ENCODE peak calls at places on chromosomes 12 and 14, in four cellular contexts. X, R, D and V are unnamed samples.
A peak's percentile ranks its signal among the peaks of the same experiment; 100 is the strongest.

GRCh38 chr14:93936245-93936644 is 9.1 kb downstream of the FAM181A start:
- DNase-seq in X (no peak), R (peak; percentile 8), D (peak; percentile 44), V (no peak)

GRCh38 chr12:111730420-111730819 is 36.3 kb upstream of the ALDH2 start:
- DNase-seq in X (no peak), R (no peak), D (no peak), V (no peak)

GRCh38 chr14:51527073-51527472 is 124.6 kb upstream of the FRMD6 start:
- DNase-seq in X (peak; percentile 74), R (no peak), D (no peak), V (peak; percentile 86)

GRCh38 chr12:46084666-46085631 is 94.6 kb upstream of the SCAF11 start:
- DNase-seq in X (no peak), R (no peak), D (peak; percentile 11), V (no peak)

GRCh38 chr12:56897844-56898341 is 36.3 kb downstream of the SDR9C7 start:
- DNase-seq in X (peak; percentile 12), R (no peak), D (no peak), V (peak; percentile 4)

GRCh38 chr14:68412505-68413496 is 380.1 kb downstream of the ZFP36L1 start:
- DNase-seq in X (peak; percentile 34), R (no peak), D (no peak), V (no peak)

GRCh38 chr14:68820536-68820935 is 27.7 kb upstream of the ZFP36L1 start:
- DNase-seq in X (no peak), R (no peak), D (no peak), V (no peak)

GRCh38 chr12:132239796-132240668 is 89.4 kb downstream of the GALNT9 start:
- DNase-seq in X (no peak), R (no peak), D (no peak), V (no peak)

GRCh38 chr12:124509300-124509675 is 58.1 kb downstream of the NCOR2 start:
- DNase-seq in X (no peak), R (no peak), D (no peak), V (no peak)

GRCh38 chr12:112349440-112349839 is 32.8 kb downstream of the HECTD4 start:
- DNase-seq in X (no peak), R (no peak), D (no peak), V (peak; percentile 41)

GRCh38 chr12:25412735-25413134 is 140.3 kb downstream of the LMNTD1 start:
- DNase-seq in X (no peak), R (no peak), D (no peak), V (no peak)

GRCh38 chr14:68702105-68702504 is 90.8 kb downstream of the ZFP36L1 start:
- DNase-seq in X (no peak), R (no peak), D (no peak), V (no peak)

GRCh38 chr14:105999361-106000028 is 473.1 kb downstream of the TMEM121 start:
- DNase-seq in X (no peak), R (no peak), D (peak; percentile 20), V (no peak)

GRCh38 chr12:14948672-14949071 is 10.3 kb upstream of the ERP27 start:
- DNase-seq in X (peak; percentile 87), R (peak; percentile 57), D (peak; percentile 60), V (peak; percentile 89)

GRCh38 chr14:19947413-19948090 is 16.8 kb downstream of the OR4K1 start:
- DNase-seq in X (no peak), R (no peak), D (no peak), V (no peak)

GRCh38 chr14:102221026-102221425 is 81.3 kb downstream of the WDR20 start:
- DNase-seq in X (peak; percentile 25), R (no peak), D (no peak), V (peak; percentile 44)

GRCh38 chr12:124675881-124676688 is 108.7 kb upstream of the NCOR2 start:
- DNase-seq in X (peak; percentile 72), R (no peak), D (no peak), V (peak; percentile 71)

GRCh38 chr14:55585854-55586253 is 5.8 kb downstream of the KTN1 start:
- DNase-seq in X (peak; percentile 70), R (no peak), D (no peak), V (peak; percentile 73)

GRCh38 chr14:96861568-96862310 is 64.6 kb downstream of the VRK1 start:
- DNase-seq in X (no peak), R (no peak), D (peak; percentile 35), V (no peak)

GRCh38 chr12:116916714-116917114 is 6.0 kb downstream of the FBXW8 start:
- DNase-seq in X (peak; percentile 91), R (no peak), D (no peak), V (peak; percentile 84)

GRCh38 chr14:106530423-106531107 is 1004.2 kb downstream of the TMEM121 start:
- DNase-seq in X (no peak), R (no peak), D (no peak), V (no peak)

GRCh38 chr14:64463198-64463597 is 2.1 kb upstream of the AKAP5 start:
- DNase-seq in X (no peak), R (no peak), D (no peak), V (no peak)

GRCh38 chr14:81311128-81311527 is 89.0 kb downstream of the STON2 start:
- DNase-seq in X (no peak), R (no peak), D (no peak), V (no peak)

GRCh38 chr12:6230321-6231110 is 30.3 kb downstream of the CD9 start:
- DNase-seq in X (peak; percentile 70), R (no peak), D (no peak), V (no peak)

GRCh38 chr12:88579941-88580871 is at the start of gene KITLG:
- DNase-seq in X (peak; percentile 86), R (no peak), D (peak; percentile 70), V (peak; percentile 87)

DNA sequence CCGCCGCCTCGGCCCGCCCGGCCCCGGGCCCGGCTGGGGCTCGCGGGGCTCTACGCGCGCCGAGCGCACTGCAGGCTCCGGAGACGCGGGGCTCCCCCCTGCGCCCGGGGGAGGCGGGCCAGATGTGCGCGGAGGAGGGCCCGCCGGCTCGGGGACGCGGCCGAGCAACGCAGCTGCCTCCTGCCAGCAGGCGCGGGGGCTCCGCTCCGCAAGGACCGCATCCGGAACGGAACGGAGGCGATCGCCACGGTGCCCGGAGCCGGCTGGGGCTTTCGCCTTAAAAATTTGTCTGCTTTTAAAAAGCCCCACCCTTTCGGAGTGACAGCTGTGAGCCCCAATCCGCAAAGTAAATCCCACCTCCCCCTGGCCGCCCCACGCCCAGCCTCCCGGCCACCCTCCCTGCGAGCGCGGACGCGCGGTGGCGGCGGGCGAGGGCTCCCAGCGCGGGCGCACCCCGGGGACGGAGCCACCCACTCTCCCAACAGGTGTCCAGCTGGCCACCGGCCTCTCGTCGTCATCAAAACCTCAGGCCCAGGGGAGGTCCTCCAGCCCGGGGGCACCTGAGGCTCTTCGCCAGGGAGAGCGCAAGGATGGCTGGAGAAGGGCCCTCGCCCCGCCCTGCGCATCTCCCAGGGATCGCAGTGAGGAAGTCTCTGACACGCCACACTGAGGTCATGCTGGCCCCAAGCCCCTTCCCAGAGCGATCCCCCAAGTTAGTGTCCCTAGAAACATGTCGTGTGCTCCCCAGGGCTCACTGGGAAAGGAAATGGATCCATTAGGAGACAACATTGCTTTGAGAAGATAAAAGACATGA is at the start of gene TMEM132D:
- DNase-seq in X (peak; percentile 42), R (no peak), D (no peak), V (no peak)
- H3K9ac ChIP-seq in X (no peak within 1 kb of the TSS), R (no peak within 1 kb of the TSS), D (peak within 1 kb of the TSS; percentile 69), V (no peak within 1 kb of the TSS)

GRCh38 chr12:43396671-43397070 is 155.3 kb downstream of the ADAMTS20 start:
- DNase-seq in X (no peak), R (no peak), D (no peak), V (no peak)

GRCh38 chr12:43402431-43402830 is 149.6 kb downstream of the ADAMTS20 start:
- DNase-seq in X (no peak), R (no peak), D (no peak), V (peak; percentile 48)

GRCh38 chr12:43406797-43407196 is 145.2 kb downstream of the ADAMTS20 start:
- DNase-seq in X (no peak), R (peak; percentile 91), D (no peak), V (no peak)

DNA sequence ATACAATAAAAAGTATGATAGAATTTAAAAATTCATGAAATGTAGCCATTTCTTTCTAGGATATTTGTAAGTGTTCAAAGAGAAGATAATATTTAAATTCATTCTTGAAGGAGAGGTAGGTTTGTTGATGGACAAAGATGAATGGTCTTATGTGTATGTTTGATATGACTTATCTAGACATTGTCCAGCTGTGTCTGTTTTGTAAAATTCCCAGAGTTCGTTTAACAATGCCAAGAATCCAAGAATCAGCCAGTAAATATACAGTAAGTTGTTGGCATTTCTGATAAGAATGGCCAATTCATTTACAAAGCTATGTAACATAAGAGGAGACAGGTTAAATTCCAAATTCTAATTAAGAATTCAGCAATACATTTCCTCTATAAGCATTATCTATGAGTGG is 150.9 kb downstream of the ADAMTS20 start:
- DNase-seq in X (no peak), R (no peak), D (no peak), V (no peak)
- H3K9ac ChIP-seq in X (no peak overlapping the region), R (no peak overlapping the region), D (no peak overlapping the region), V (no peak overlapping the region)

GRCh38 chr14:50085570-50086315 is 30.6 kb downstream of the VCPKMT start:
- DNase-seq in X (peak; percentile 78), R (no peak), D (no peak), V (peak; percentile 77)
- H3K9ac ChIP-seq in X (no peak overlapping the region), R (no peak overlapping the region), D (no peak overlapping the region), V (no peak overlapping the region)

DNA sequence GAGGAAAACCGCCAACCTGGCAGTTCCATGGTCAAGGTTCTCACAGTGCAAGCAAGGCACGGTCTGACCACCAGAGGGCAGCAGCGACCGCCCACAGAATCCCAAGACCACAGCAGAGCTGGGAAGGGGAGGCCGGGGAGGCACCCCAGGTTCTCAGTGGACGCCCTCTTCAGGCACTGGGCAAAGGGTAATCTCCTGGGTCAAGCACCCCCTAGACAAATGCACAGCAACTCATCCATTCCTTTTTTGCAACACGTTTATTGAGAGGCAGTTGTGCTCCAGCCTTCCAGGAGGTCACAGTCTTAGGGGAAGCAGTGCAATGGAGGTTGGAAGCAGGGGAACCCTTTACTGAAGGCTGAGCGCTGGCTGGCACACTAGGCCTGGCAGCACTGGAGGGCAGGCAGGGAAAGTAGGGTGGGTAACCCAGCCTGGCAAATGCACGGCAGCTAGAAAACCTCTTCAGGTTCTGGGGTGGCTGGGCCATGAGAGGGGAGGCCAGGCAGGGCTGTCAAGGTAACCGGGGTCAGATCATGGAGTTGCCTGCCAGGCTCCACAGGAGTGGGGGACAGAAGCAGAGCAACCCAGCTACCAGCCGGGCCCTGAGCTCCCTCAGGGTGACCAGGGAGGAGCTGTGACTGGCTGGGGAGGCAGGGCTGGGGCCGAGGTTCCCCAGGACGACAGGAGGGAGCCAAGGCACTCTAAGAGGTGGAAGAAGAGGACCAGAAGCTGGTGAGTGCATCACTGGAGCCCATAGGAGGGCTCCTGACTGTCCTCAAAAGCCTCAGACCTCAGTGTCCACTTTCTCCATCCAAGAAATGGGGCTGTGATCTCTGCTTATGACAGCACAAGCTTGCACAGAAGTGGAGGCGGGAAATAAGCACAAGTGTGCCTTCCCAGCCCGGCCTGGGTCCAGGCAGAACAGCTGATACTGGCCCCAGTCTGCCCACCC is 1.8 kb upstream of the RHOF start:
- DNase-seq in X (peak; percentile 70), R (no peak), D (peak; percentile 87), V (peak; percentile 81)
- H3K9ac ChIP-seq in X (no peak overlapping the region), R (no peak overlapping the region), D (no peak overlapping the region), V (no peak overlapping the region)